ENCODE peak calls at places on chromosomes 1 and 21, in eight cellular contexts. E is GM20000, I is breast epithelium, M is lower lobe of right lung, Z is AG09309, Y is IMR-90, F is RWPE1, L is GM23338. P is an unnamed sample.

GRCh38 chr1:113048064-113048463 is 24.9 kb upstream of the LRIG2 start:
- DNase-seq in Z (no peak), F (no peak), Y (no peak), M (no peak), E (no peak), L (no peak), I (no peak), P (no peak)

GRCh38 chr1:181128592-181129497 is 40.3 kb downstream of the IER5 start:
- DNase-seq in L (peak), Z (no peak), F (no peak), Y (no peak), E (peak), I (no peak), M (peak), P (no peak)

GRCh38 chr1:34143984-34144383 is 21.0 kb downstream of the CSMD2 start:
- DNase-seq in L (no peak), M (no peak), I (no peak), F (no peak), E (no peak), Z (no peak), Y (no peak), P (no peak)

GRCh38 chr1:31397360-31398095 is 15.5 kb upstream of the SERINC2 start:
- DNase-seq in I (no peak), Y (peak), F (no peak), L (no peak), M (no peak), Z (no peak), E (no peak), P (no peak)

GRCh38 chr1:159869607-159870006 is 7.2 kb upstream of the VSIG8 start:
- DNase-seq in E (no peak), F (no peak), Z (no peak), Y (no peak), L (no peak), M (no peak), I (no peak), P (no peak)

GRCh38 chr1:205652984-205653383 is 21.2 kb upstream of the ELK4 start:
- DNase-seq in F (no peak), E (no peak), L (no peak), Y (peak), I (no peak), Z (no peak), M (no peak), P (no peak)

GRCh38 chr1:56477164-56478111 is 101.9 kb downstream of the PLPP3 start:
- DNase-seq in E (peak), F (no peak), I (peak), Y (peak), Z (no peak), L (peak), M (peak), P (peak)

GRCh38 chr21:28928578-28929124 is 64.0 kb downstream of the LTN1 start:
- DNase-seq in M (no peak), E (no peak), F (no peak), L (no peak), Y (no peak), I (no peak), Z (no peak), P (no peak)

GRCh38 chr1:215475719-215476525 is 91.2 kb upstream of the KCTD3 start:
- DNase-seq in Z (peak), F (peak), Y (peak), E (no peak), M (no peak), L (no peak), I (no peak), P (no peak)

GRCh38 chr1:188070848-188071247 is 1242.1 kb downstream of the PLA2G4A start:
- DNase-seq in Z (no peak), M (no peak), L (peak), F (no peak), I (no peak), E (no peak), Y (no peak), P (no peak)

GRCh38 chr21:17858764-17859163 is 39.6 kb upstream of the C21orf91 start:
- DNase-seq in F (no peak), M (no peak), Y (no peak), Z (no peak), I (no peak), L (no peak), E (no peak), P (no peak)

GRCh38 chr1:191888996-191889622 is 269.2 kb upstream of the RGS18 start:
- DNase-seq in I (no peak), L (peak), M (no peak), Z (no peak), E (no peak), Y (peak), F (no peak), P (no peak)

GRCh38 chr1:224852901-224853568 is 76.4 kb upstream of the DNAH14 start:
- DNase-seq in Z (peak), M (no peak), I (no peak), Y (peak), F (peak), L (peak), E (peak), P (no peak)

GRCh38 chr1:224856973-224857372 is 72.5 kb upstream of the DNAH14 start:
- DNase-seq in M (no peak), Z (no peak), I (no peak), Y (no peak), E (no peak), L (no peak), F (no peak), P (no peak)

GRCh38 chr1:224851210-224851849 is 78.1 kb upstream of the DNAH14 start:
- DNase-seq in Z (no peak), E (peak), L (peak), M (peak), Y (peak), F (peak), I (peak), P (peak)

GRCh38 chr1:224850446-224850845 is 79.0 kb upstream of the DNAH14 start:
- DNase-seq in I (no peak), Y (no peak), E (no peak), L (no peak), F (no peak), Z (no peak), M (no peak), P (no peak)

DNA sequence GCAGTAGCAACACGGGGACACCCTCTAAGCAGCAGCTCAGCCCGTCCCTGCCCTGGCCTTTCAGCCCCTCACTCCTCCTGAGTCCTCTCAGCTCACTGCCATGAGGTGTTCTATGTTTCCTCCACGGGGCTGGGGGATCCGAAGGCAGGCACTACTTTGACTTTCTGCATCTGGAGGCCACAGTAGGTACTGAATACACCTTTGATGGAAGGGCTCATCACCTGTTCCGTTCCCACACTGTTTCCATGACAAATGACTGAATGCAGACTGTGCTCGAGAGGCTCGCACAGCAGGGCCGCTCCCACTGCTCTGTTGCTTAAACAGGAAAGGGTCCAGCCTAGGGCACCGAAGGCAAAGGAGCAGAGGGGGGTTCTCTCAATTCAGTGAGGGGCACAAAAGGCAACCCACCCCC is 77.6 kb upstream of the DNAH14 start:
- DNase-seq in E (peak), I (no peak), Y (no peak), M (no peak), F (no peak), Z (no peak), L (peak), P (no peak)
- TF ChIP-seq CTCF in E (no peak), I (no peak), Y (no peak), M (no peak), F (no peak), Z (no peak), L (no peak), P (no peak)

GRCh38 chr1:30340934-30341333 is 382.5 kb downstream of the MATN1 start:
- DNase-seq in Y (no peak), E (no peak), Z (no peak), F (no peak), I (no peak), M (no peak), L (no peak), P (no peak)

GRCh38 chr1:30343562-30343961 is 379.8 kb downstream of the MATN1 start:
- DNase-seq in F (no peak), L (no peak), Y (no peak), I (no peak), Z (no peak), M (no peak), E (no peak), P (no peak)

GRCh38 chr1:30345525-30346145 is 377.8 kb downstream of the MATN1 start:
- DNase-seq in I (no peak), M (no peak), F (no peak), Y (no peak), Z (no peak), E (no peak), L (no peak), P (no peak)

GRCh38 chr1:30339866-30340265 is 383.5 kb downstream of the MATN1 start:
- DNase-seq in Y (no peak), Z (no peak), M (no peak), F (no peak), E (no peak), I (no peak), L (no peak), P (no peak)

DNA sequence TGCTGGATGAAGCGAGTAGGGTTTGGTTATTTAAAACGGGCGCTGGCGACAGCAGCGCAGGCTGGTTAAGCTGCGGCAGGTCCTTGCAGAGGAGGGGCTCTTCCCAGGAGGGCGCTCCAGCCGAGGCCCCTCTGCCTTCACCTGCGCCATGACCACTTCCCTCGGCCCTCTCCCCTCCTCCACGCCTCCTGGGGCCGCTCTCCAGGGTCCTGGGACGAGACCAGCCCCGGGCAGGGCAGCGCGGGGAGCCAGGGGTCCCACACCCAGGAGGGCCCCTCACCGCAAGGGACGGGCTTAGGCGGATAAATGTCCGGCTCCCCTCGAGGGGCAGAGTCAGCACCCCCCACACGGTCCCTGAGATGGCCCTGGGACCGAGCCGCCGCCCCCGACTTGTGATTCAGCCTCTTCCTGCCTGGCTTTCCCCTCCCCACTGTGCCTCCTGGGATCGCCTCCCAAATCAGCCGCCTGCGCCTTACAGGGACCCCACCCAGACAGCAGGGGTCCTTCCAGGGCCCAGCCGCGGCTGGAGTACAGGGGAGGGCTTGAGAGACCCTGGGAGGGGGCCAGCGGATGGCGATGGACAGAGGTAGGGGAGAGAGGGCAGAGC is 380.7 kb downstream of the MATN1 start:
- DNase-seq in Z (no peak), E (no peak), F (no peak), M (no peak), I (no peak), L (peak), Y (no peak), P (no peak)
- TF ChIP-seq CTCF in Z (no peak), E (no peak), F (no peak), M (no peak), I (no peak), L (no peak), Y (no peak), P (no peak)

DNA sequence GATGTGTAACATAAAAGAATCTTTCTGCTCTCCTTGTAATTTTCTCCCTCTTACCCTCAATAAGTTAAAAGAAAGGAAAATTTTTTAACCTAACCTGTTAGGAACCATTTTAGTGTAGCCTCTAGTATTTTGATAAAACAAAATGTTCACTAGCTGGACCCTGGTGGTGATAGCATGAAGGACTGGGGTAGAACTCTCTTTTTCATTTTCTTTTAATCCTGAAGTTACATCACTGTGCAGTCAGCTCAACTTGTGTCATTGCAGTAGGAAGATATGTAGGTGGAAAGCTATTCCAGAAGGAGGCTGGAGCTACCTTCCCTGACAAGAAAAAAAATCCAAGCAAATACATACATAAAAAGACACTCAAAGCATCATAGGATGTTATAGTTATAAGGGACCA is 39.3 kb downstream of the NFIA start:
- DNase-seq in M (no peak), Y (no peak), F (no peak), L (no peak), E (no peak), I (no peak), Z (no peak), P (no peak)
- TF ChIP-seq CTCF in M (no peak), Y (no peak), F (no peak), L (no peak), E (no peak), I (no peak), Z (no peak), P (no peak)

GRCh38 chr1:168819668-168820067 is 90.7 kb upstream of the DPT start:
- DNase-seq in E (no peak), Y (no peak), I (no peak), M (no peak), F (no peak), Z (no peak), L (no peak), P (no peak)
- TF ChIP-seq CTCF in E (no peak), Y (no peak), I (no peak), M (no peak), F (no peak), Z (no peak), L (no peak), P (no peak)

GRCh38 chr1:17601643-17602382 is 62.3 kb downstream of the ARHGEF10L start:
- DNase-seq in Z (no peak), F (no peak), E (no peak), I (no peak), Y (no peak), L (peak), M (no peak), P (no peak)
- TF ChIP-seq CTCF in Z (no peak), F (no peak), E (no peak), I (no peak), Y (no peak), L (peak), M (no peak), P (no peak)

DNA sequence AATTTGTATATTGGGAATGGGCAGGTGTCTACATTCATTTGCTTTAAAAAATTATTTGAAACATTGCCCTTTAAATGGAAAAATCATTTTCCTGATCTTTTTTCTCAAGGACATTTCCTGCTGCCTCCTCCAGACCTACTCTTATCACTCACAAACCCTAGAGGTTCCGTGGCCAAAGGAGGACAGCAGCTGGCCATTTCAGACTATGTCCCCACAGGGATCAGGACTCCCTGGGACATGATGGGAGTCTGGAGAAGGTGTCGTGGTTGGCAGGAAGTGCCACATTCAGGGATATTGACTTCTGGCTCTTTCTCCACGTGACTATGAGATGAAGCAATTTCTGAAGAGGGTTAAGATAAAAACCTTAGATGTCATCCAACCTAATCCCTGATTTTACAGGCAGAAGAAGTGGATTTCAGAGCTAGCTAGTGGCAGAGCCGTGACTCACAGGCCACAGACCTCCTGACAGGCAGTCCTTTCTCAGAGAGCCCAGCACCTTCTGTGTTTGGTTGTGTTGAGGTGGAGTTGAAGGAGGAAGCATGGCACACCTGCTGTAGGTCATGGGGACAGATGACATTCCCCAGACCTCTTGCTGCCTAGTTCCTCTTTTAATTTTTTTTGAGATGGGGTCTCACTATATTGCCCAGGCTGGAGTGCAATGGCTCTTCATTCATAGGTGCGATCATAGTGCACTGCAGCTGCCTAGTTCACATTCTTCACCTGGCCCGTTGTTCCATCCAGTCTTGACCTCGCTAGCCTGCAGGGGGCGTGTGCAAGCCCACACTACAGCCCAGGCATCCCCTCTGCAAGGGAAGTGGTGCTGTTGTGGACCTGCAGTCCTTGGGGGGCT is 25.5 kb upstream of the IL10 start:
- DNase-seq in E (no peak), F (no peak), Z (no peak), M (no peak), I (no peak), Y (no peak), L (peak), P (no peak)
- TF ChIP-seq CTCF in E (peak), F (no peak), Z (peak), M (peak), I (no peak), Y (peak), L (peak), P (no peak)

DNA sequence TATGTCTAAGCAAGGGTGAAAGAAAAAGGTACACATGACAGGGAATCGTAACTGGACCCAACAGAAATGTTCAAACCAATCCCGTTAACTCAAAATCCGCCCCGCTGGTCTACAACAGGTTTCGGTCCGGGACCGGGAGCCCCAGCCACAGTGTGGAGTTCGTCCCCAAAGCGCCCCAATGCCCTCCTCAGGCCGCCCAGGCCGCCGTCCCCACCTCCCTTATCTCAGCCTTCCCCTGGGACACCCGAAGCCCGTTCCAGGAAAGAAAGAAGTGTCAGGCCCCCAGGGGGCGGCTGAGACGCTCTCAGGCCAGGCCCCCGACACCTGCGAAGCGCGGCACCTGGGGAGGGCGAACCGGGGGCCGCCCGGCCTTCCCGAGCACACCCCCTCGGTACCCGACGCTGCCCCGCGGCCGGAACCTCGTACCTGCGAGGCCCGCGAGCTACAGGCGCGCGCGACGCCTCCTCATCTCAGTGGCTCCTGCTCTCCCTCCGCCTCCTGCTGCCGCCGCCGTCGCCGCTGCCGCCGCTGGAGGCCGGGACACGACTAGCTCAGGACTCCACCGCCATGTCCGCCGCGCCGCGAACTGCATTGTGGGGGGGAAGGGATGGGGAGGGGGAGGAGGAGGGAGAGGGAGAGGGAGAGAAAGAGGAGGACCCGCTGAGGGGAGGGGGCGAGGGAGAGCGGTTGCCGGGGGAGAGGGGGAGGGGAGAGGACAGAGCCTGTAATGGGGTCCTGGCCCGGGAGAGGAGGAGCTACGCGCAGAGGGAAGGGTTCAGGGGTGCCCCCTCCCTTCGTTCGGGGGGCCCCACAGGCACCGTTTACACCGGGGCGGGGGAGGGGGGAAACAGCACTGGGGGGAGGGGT is at the start of gene TUT4:
- DNase-seq in Y (peak), I (peak), Z (no peak), E (peak), M (peak), F (peak), L (peak), P (peak)
- TF ChIP-seq CTCF in Y (peak), I (no peak), Z (no peak), E (no peak), M (no peak), F (no peak), L (no peak), P (no peak)

GRCh38 chr1:172068334-172068733 is 227.0 kb downstream of the DNM3 start:
- DNase-seq in E (no peak), L (no peak), Z (no peak), Y (no peak), M (no peak), I (no peak), F (no peak), P (no peak)

GRCh38 chr1:172070055-172070454 is 228.8 kb downstream of the DNM3 start:
- DNase-seq in F (no peak), M (no peak), Y (no peak), E (no peak), Z (no peak), I (no peak), L (no peak), P (no peak)

GRCh38 chr1:172069535-172069934 is 228.2 kb downstream of the DNM3 start:
- DNase-seq in I (no peak), L (no peak), F (no peak), M (no peak), E (no peak), Y (peak), Z (no peak), P (no peak)
- TF ChIP-seq CTCF in I (no peak), L (no peak), F (no peak), M (no peak), E (no peak), Y (no peak), Z (no peak), P (no peak)

GRCh38 chr1:173628888-173629287 is 6.2 kb upstream of the TEX50 start:
- DNase-seq in I (no peak), M (no peak), L (peak), Y (no peak), Z (no peak), E (no peak), F (no peak), P (no peak)
- TF ChIP-seq CTCF in I (no peak), M (no peak), L (peak), Y (no peak), Z (no peak), E (no peak), F (no peak), P (no peak)

GRCh38 chr1:154327466-154328317 is 2.4 kb downstream of the ATP8B2 start:
- DNase-seq in L (peak), I (no peak), F (no peak), E (peak), Y (no peak), Z (no peak), M (no peak), P (no peak)

GRCh38 chr1:154330669-154331068 is 5.3 kb downstream of the ATP8B2 start:
- DNase-seq in Z (no peak), F (no peak), L (no peak), M (no peak), Y (no peak), E (no peak), I (no peak), P (no peak)

GRCh38 chr1:154328318-154329151 is 3.2 kb downstream of the ATP8B2 start:
- DNase-seq in F (peak), E (peak), Y (peak), Z (no peak), L (peak), I (peak), M (peak), P (peak)

GRCh38 chr1:154329551-154330131 is 4.3 kb downstream of the ATP8B2 start:
- DNase-seq in Z (no peak), I (no peak), M (no peak), Y (no peak), E (no peak), F (no peak), L (peak), P (no peak)

GRCh38 chr1:154329152-154329521 is 3.8 kb downstream of the ATP8B2 start:
- DNase-seq in E (no peak), Z (no peak), I (no peak), F (no peak), L (peak), M (no peak), Y (no peak), P (no peak)
- TF ChIP-seq CTCF in E (no peak), Z (peak), I (no peak), F (no peak), L (peak), M (no peak), Y (peak), P (no peak)